ENCODE peak calls at places on chromosomes 12 and 14, in nine cellular contexts. A, P, Z, O, T, J, V, Y and B are unnamed samples. For H3K4me1, the result is how much of the 10 kb centered on the place peaks cover.

GRCh38 chr14:100445436-100446088 is 122.4 kb downstream of the SLC25A47 start:
- DNase-seq in O (no peak), Y (no peak), Z (no peak), V (no peak), J (no peak), T (no peak), P (no peak), A (peak), B (no peak)

GRCh38 chr14:99759546-99759925 is 33.7 kb upstream of the EML1 start:
- DNase-seq in Y (no peak), Z (no peak), V (no peak), P (no peak), A (no peak), J (no peak), O (no peak), T (no peak), B (no peak)

GRCh38 chr12:777550-778047 is 25.2 kb downstream of the WNK1 start:
- DNase-seq in J (no peak), P (no peak), O (no peak), A (peak), Z (no peak), V (no peak), T (no peak), Y (no peak), B (no peak)

GRCh38 chr12:66879392-66879791 is 200.5 kb upstream of the GRIP1 start:
- DNase-seq in P (no peak), V (no peak), O (no peak), T (no peak), Z (no peak), J (no peak), A (no peak), Y (no peak), B (no peak)

GRCh38 chr12:97464241-97465011 is 1.8 kb downstream of the RMST start:
- DNase-seq in T (no peak), A (no peak), V (no peak), Z (peak), Y (no peak), P (peak), O (no peak), J (no peak), B (peak)

GRCh38 chr12:47604474-47604873 is 101.4 kb downstream of the RPAP3 start:
- DNase-seq in J (no peak), V (no peak), P (no peak), Z (no peak), T (no peak), Y (no peak), A (peak), O (peak), B (no peak)

GRCh38 chr14:68535404-68536024 is 257.4 kb downstream of the ZFP36L1 start:
- DNase-seq in Y (peak), Z (no peak), V (no peak), A (peak), P (no peak), T (peak), J (no peak), O (peak), B (no peak)

GRCh38 chr12:95204141-95204866 is 13.0 kb downstream of the FGD6 start:
- DNase-seq in J (no peak), V (peak), O (peak), Z (peak), A (peak), Y (peak), T (peak), P (no peak), B (peak)

GRCh38 chr12:93387780-93388179 is 10.1 kb downstream of the NUDT4 start:
- DNase-seq in V (no peak), Y (no peak), P (no peak), T (peak), A (peak), O (peak), Z (no peak), J (no peak), B (no peak)

GRCh38 chr12:27907766-27908165 is 64.8 kb downstream of the PTHLH start:
- DNase-seq in P (no peak), Z (no peak), O (peak), A (peak), V (no peak), J (no peak), T (peak), Y (no peak), B (no peak)

GRCh38 chr12:10615532-10615931 is 2.1 kb upstream of the MAGOHB start:
- DNase-seq in P (no peak), T (no peak), A (peak), Y (peak), Z (peak), V (no peak), O (no peak), J (no peak), B (no peak)

GRCh38 chr12:45232771-45233372 is 17.0 kb downstream of the ANO6 start:
- DNase-seq in P (no peak), V (peak), J (no peak), T (peak), Z (peak), Y (peak), O (peak), A (peak), B (no peak)

GRCh38 chr12:61891632-61892031 is 368.6 kb upstream of the USP15 start:
- DNase-seq in O (no peak), Z (no peak), A (peak), J (no peak), V (peak), Y (no peak), T (no peak), P (no peak), B (no peak)

GRCh38 chr12:9784326-9784725 is 23.6 kb upstream of the CD69 start:
- DNase-seq in V (no peak), Y (no peak), Z (peak), J (no peak), A (no peak), P (no peak), O (no peak), T (no peak), B (no peak)

GRCh38 chr12:31519525-31519924 is 71.4 kb downstream of the DENND5B start:
- DNase-seq in J (no peak), A (no peak), Y (no peak), O (no peak), Z (no peak), T (no peak), V (no peak), P (no peak), B (no peak)

GRCh38 chr14:42563313-42563712 is 956.6 kb downstream of the LRFN5 start:
- DNase-seq in Y (no peak), T (no peak), V (no peak), O (no peak), P (no peak), J (no peak), A (no peak), Z (no peak), B (no peak)

GRCh38 chr14:74685054-74685453 is 27.8 kb downstream of the AREL1 start:
- DNase-seq in V (no peak), J (no peak), Z (no peak), P (no peak), O (no peak), T (no peak), A (no peak), Y (no peak), B (no peak)

GRCh38 chr12:122326597-122326996 is 60.3 kb upstream of the VPS33A start:
- DNase-seq in V (no peak), Z (no peak), A (no peak), T (no peak), O (no peak), J (peak), P (no peak), Y (no peak), B (no peak)

GRCh38 chr12:113189361-113189760 is 3.8 kb downstream of the RITA1 start:
- DNase-seq in V (no peak), Z (no peak), P (no peak), T (no peak), Y (no peak), J (no peak), A (no peak), O (no peak), B (no peak)

GRCh38 chr14:55129428-55130193 is 559 bp downstream of the LGALS3 start:
- DNase-seq in T (no peak), O (peak), V (peak), Z (peak), A (peak), P (no peak), Y (peak), J (peak), B (peak)

GRCh38 chr14:58789106-58789505 is 151.3 kb downstream of the DACT1 start:
- DNase-seq in O (no peak), Y (no peak), P (no peak), T (no peak), Z (peak), V (no peak), A (no peak), J (no peak), B (no peak)

GRCh38 chr12:95788637-95789036 is 1.9 kb downstream of the NTN4 start:
- DNase-seq in P (no peak), J (no peak), Y (no peak), V (no peak), O (peak), T (no peak), A (peak), Z (no peak), B (no peak)

GRCh38 chr12:41023836-41024235 is 164.3 kb upstream of the PDZRN4 start:
- DNase-seq in Z (no peak), V (no peak), A (no peak), O (no peak), T (no peak), J (no peak), Y (no peak), P (no peak), B (no peak)

GRCh38 chr12:30823140-30823669 is 68.5 kb upstream of the CAPRIN2 start:
- DNase-seq in A (no peak), V (peak), J (no peak), Z (peak), O (no peak), T (no peak), P (peak), Y (peak), B (peak)

GRCh38 chr12:1553546-1553945 is 40.8 kb downstream of the FBXL14 start:
- DNase-seq in O (no peak), P (no peak), Y (no peak), V (no peak), Z (no peak), A (no peak), T (no peak), J (peak), B (no peak)

GRCh38 chr12:96516472-96517417 is 27.4 kb downstream of the CFAP54 start:
- DNase-seq in O (peak), V (peak), T (peak), J (peak), P (peak), Z (peak), Y (peak), A (peak), B (peak)

GRCh38 chr12:109277899-109278762 is 31.0 kb downstream of the FOXN4 start:
- DNase-seq in V (peak), P (no peak), Y (peak), Z (no peak), O (peak), A (no peak), T (no peak), J (no peak), B (peak)

GRCh38 chr14:20873370-20874177 is 17.6 kb upstream of the RNASE3 start:
- DNase-seq in P (peak), O (peak), T (no peak), Y (peak), Z (peak), V (peak), A (peak), J (peak), B (peak)

GRCh38 chr12:541676-542289 is 82.0 kb downstream of the B4GALNT3 start:
- DNase-seq in T (no peak), J (no peak), A (peak), Z (no peak), P (no peak), Y (no peak), O (no peak), V (no peak), B (peak)

GRCh38 chr14:32606297-32606696 is 277.2 kb downstream of the AKAP6 start:
- DNase-seq in Z (no peak), Y (peak), O (no peak), P (no peak), V (no peak), T (no peak), J (no peak), A (peak), B (no peak)

GRCh38 chr12:42684171-42685071 is 94.9 kb upstream of the PRICKLE1 start:
- DNase-seq in V (no peak), T (no peak), Y (no peak), P (no peak), J (no peak), Z (peak), A (peak), O (peak), B (no peak)

GRCh38 chr12:104975621-104976343 is 10.3 kb upstream of the NOPCHAP1 start:
- DNase-seq in O (peak), J (no peak), Z (no peak), V (no peak), A (peak), Y (no peak), T (peak), P (no peak), B (no peak)

GRCh38 chr12:64965920-64966319 is 141.5 kb downstream of the TBC1D30 start:
- DNase-seq in A (no peak), P (no peak), O (no peak), V (no peak), J (no peak), T (no peak), Y (no peak), Z (no peak), B (no peak)

DNA sequence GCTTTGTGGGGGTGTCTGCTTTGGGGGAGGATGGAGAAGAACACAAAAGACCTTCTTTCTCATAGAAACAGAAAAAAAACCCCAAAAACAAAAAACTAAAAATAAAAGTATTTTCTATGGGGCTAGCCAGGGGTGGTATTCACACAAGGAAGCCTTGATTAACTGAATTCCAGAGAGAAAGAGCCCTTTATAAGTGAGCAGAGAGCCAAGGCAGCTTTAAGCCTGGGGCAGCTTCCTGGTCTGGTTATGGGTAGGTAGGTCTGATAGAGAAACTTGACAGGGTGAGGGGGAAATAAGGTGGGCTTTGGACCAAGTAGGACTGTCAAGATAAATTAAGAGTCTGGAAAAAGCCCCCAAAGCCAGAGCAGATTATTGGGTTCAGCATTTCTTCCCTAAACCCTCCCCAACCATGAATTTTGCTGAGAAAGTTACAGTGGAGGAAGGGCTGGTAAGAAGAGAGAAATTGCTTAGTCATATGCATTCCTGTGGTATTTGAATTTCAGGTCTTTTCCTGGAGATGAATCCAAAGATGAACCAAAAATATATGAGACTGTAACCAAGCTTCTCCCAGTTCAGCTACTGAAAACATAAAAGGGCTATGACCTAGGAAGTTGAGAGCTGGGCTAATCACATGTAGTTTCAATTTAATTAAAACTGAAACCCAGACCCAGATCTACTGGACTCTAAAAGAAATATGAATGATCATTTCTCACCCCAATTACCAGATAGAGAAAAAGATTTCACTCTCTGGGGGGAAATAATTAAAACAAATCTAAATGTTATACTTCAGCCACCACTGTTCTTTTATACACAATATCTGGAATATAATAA is 144.8 kb downstream of the TBC1D30 start:
- DNase-seq in J (peak), Z (peak), V (no peak), O (no peak), A (peak), Y (peak), P (no peak), T (no peak), B (peak)
- H3K4me2 ChIP-seq in J (peak), Z (no peak), V (no peak), O (no peak), A (peak), Y (peak), P (no peak), T (peak), B (peak)

GRCh38 chr12:11762723-11763326 is 113.4 kb downstream of the ETV6 start:
- DNase-seq in V (no peak), J (no peak), P (no peak), O (no peak), A (no peak), Z (no peak), Y (no peak), T (no peak), B (no peak)
- H3K4me1 ChIP-seq in V (under half), J (half or more), P (under half), O (under half), A (under half), Z (under half), Y (under half), T (under half), B (under half)

DNA sequence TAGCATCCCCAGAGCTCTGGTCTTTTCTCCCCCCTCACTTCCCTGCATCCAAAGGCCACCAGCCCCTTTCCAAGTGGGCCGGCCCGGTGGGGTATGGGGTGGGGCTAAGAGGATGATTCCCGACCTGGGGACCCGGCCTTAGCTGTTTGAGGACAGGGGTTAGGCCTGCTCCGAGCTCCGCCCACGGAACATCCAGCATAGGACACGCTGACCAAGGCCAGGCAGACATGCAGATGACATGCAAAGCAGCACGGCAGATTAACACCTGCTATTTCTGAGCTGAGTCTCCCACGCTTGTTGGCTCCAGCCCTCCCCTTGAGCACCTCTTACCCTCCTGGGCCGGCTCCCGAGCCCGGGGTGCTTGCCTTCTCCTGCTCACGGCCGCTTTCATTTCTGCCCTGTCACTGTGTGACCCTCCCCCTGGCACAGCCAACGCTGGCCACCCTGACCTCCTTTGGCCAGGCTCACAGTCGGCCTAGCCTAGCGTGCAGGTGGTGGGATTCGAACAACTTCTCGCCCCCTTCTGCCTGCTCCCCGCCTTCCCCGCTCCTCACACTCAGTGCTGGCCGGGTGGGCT is 40.2 kb downstream of the TEAD4 start:
- DNase-seq in V (no peak), J (no peak), O (no peak), Y (no peak), A (no peak), T (no peak), Z (peak), P (no peak), B (peak)
- H3K4me2 ChIP-seq in V (no peak), J (no peak), O (no peak), Y (no peak), A (no peak), T (no peak), Z (peak), P (no peak), B (peak)

DNA sequence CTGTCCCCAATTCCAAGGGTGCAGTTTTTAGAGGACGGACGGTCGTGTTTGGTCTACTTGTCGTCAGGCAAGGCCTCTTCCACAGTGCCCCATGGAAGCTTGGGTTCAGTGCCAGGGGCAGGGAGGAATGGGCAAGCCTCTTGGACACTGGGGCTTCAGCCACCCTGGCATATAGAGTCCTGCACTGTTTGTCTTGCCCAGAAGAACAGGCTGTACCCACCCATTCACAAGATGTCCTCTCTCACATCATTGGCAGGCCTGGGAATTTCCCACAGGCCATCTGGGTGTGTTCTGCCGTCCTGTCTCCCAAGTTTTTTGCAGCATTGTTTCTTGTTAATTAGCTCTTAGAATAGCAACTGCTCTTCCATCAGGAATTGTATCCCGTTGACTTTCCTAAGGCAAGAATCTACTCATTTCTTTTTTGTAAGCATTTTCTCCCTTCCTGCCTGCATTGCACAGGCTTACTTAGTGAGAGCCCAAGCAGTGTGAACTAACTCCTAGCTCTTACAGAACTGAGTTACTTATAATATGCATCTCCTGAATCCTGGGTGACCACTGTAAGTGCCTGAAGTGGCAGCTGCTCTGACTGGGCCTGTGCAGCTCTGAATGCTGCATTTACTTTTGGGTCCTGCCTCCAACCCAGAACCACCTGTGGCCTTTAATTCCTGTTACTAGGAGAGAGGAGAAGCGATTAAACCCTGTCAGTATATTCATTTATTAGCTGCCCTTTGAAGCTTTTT is 149.4 kb upstream of the HIF1A start:
- DNase-seq in O (no peak), Z (no peak), A (no peak), Y (no peak), J (no peak), T (no peak), P (no peak), V (no peak), B (no peak)
- H3K4me1 ChIP-seq in O (under half), Z (under half), A (under half), Y (half or more), J (under half), T (under half), P (under half), V (under half), B (under half)

GRCh38 chr14:52266782-52267181 is 716 bp upstream of the PTGDR start:
- DNase-seq in V (no peak), A (no peak), J (no peak), Z (no peak), O (no peak), Y (no peak), P (no peak), T (no peak), B (no peak)
- H3K4me2 ChIP-seq in V (peak), A (no peak), J (no peak), Z (peak), O (no peak), Y (no peak), P (no peak), T (peak), B (peak)

GRCh38 chr12:110554184-110554583 is 28.9 kb downstream of the PPTC7 start:
- DNase-seq in Z (no peak), P (no peak), J (no peak), T (no peak), Y (no peak), O (no peak), A (no peak), V (no peak), B (no peak)

GRCh38 chr12:110548678-110549077 is 34.4 kb downstream of the PPTC7 start:
- DNase-seq in P (no peak), Z (no peak), J (no peak), Y (no peak), T (no peak), A (no peak), O (peak), V (no peak), B (no peak)

GRCh38 chr12:110547090-110547489 is 36.0 kb downstream of the PPTC7 start:
- DNase-seq in V (no peak), Y (no peak), Z (no peak), T (no peak), P (no peak), O (no peak), J (no peak), A (no peak), B (no peak)

GRCh38 chr12:110549716-110550115 is 33.4 kb downstream of the PPTC7 start:
- DNase-seq in T (no peak), O (no peak), J (peak), Z (no peak), V (no peak), Y (no peak), P (no peak), A (no peak), B (no peak)

GRCh38 chr12:110550981-110551380 is 32.1 kb downstream of the PPTC7 start:
- DNase-seq in P (no peak), T (no peak), Z (no peak), J (no peak), A (no peak), O (no peak), V (no peak), Y (no peak), B (no peak)
- H3K4me1 ChIP-seq in P (under half), T (under half), Z (under half), J (under half), A (under half), O (under half), V (under half), Y (under half), B (under half)

DNA sequence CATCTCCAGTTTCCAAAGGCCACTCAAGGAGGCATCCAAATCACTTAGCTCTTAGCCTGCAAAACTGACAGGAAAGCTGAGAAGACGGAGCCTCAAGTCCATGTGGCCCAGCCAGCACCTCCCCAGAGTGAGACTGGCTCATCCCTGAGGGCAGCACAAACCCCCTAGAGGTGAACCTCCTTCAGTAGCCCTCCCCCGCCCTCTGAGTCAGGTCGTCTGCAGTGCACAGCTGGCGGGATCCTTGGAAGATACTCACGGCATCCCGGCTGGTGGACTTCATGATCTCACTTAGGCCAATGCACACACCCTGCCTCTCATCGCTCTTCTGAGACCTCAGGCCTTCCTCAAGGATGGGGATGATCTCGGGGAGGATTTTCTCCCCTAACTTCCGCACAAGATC is 24.1 kb upstream of the RAB35 start:
- DNase-seq in P (no peak), Z (no peak), O (peak), Y (no peak), A (no peak), J (no peak), V (no peak), T (no peak), B (no peak)
- H3K4me2 ChIP-seq in P (no peak), Z (no peak), O (no peak), Y (no peak), A (no peak), J (no peak), V (no peak), T (no peak), B (no peak)